ENCODE peak calls at places on chromosomes 16 and 17, in five cellular contexts. G is left lung, L is fibroblast of lung, W is tibial artery, V is pancreas. P is an unnamed sample. For H3K27me3, the result is how much of the 10 kb centered on the place peaks cover.

GRCh38 chr16:21663889-21664647 is at the start of gene OTOA:
- DNase-seq in G (peak), L (no peak), W (no peak), V (peak), P (peak)

GRCh38 chr17:65198653-65199382 is 61.6 kb downstream of the RGS9 start:
- DNase-seq in G (no peak), L (peak), W (no peak), V (no peak), P (no peak)

GRCh38 chr16:22317001-22317530 is 19.9 kb downstream of the POLR3E start:
- DNase-seq in G (no peak), L (no peak), W (no peak), V (peak), P (no peak)

GRCh38 chr17:79167486-79167885 is 92.9 kb downstream of the ENGASE start:
- DNase-seq in G (no peak), L (no peak), W (no peak), V (no peak), P (no peak)

GRCh38 chr16:65634291-65634690 is 512.4 kb upstream of the CDH11 start:
- DNase-seq in G (no peak), L (no peak), W (no peak), V (no peak), P (no peak)

GRCh38 chr17:80080081-80080480 is 21.3 kb upstream of the GAA start:
- DNase-seq in G (no peak), L (no peak), W (no peak), V (no peak), P (no peak)

GRCh38 chr16:26795184-26795583 is 271.5 kb upstream of the C16orf82 start:
- DNase-seq in G (no peak), L (no peak), W (no peak), V (no peak), P (no peak)

GRCh38 chr17:80751460-80752368 is 207.1 kb downstream of the RPTOR start:
- DNase-seq in G (no peak), L (peak), W (no peak), V (no peak), P (no peak)

GRCh38 chr16:14354561-14355351 is 275.3 kb downstream of the PARN start:
- DNase-seq in G (no peak), L (peak), W (no peak), V (no peak), P (no peak)

GRCh38 chr17:40547079-40547784 is 18.0 kb downstream of the CCR7 start:
- DNase-seq in G (no peak), L (no peak), W (peak), V (no peak), P (peak)

GRCh38 chr17:75771334-75772281 is 6.6 kb upstream of the GALK1 start:
- DNase-seq in G (no peak), L (peak), W (no peak), V (no peak), P (no peak)

GRCh38 chr17:50212121-50212843 is 10.9 kb upstream of the COL1A1 start:
- DNase-seq in G (no peak), L (peak), W (peak), V (no peak), P (no peak)

GRCh38 chr17:29561541-29562517 is 5.0 kb downstream of the ABHD15 start:
- DNase-seq in G (no peak), L (no peak), W (no peak), V (peak), P (no peak)

GRCh38 chr17:55348749-55349354 is 72.8 kb downstream of the MMD start:
- DNase-seq in G (no peak), L (peak), W (peak), V (no peak), P (peak)

GRCh38 chr17:73305845-73306836 is 5.7 kb downstream of the CDC42EP4 start:
- DNase-seq in G (no peak), L (no peak), W (no peak), V (no peak), P (no peak)

GRCh38 chr17:28576758-28577465 is at the start of gene ALDOC:
- DNase-seq in G (peak), L (peak), W (peak), V (peak), P (peak)

GRCh38 chr16:58843675-58844074 is 109.6 kb upstream of the GOT2 start:
- DNase-seq in G (no peak), L (peak), W (no peak), V (no peak), P (no peak)

GRCh38 chr16:9225527-9226316 is 134.3 kb downstream of the HAPSTR1 start:
- DNase-seq in G (no peak), L (no peak), W (no peak), V (no peak), P (no peak)

GRCh38 chr16:19418200-19418599 is 517 bp downstream of the TMC5 start:
- DNase-seq in G (no peak), L (no peak), W (no peak), V (no peak), P (no peak)

GRCh38 chr17:49435630-49436029 is 20.9 kb upstream of the PHB1 start:
- DNase-seq in G (no peak), L (no peak), W (no peak), V (no peak), P (no peak)

GRCh38 chr16:12587170-12587569 is 216.5 kb downstream of the CPPED1 start:
- DNase-seq in G (no peak), L (no peak), W (no peak), V (no peak), P (no peak)

GRCh38 chr16:85082553-85083050 is 29.7 kb downstream of the CIBAR2 start:
- DNase-seq in G (peak), L (no peak), W (no peak), V (no peak), P (no peak)

GRCh38 chr17:60305141-60305540 is 86.8 kb downstream of the USP32 start:
- DNase-seq in G (no peak), L (no peak), W (no peak), V (no peak), P (no peak)

GRCh38 chr17:64780096-64781012 is 118.2 kb upstream of the SMURF2 start:
- DNase-seq in G (peak), L (no peak), W (no peak), V (peak), P (peak)

GRCh38 chr17:80122926-80123505 is 21.6 kb downstream of the GAA start:
- DNase-seq in G (no peak), L (no peak), W (no peak), V (no peak), P (no peak)

GRCh38 chr16:69064164-69064563 is 41.3 kb upstream of the HAS3 start:
- DNase-seq in G (no peak), L (no peak), W (no peak), V (no peak), P (no peak)

GRCh38 chr17:7133424-7133823 is 18.8 kb upstream of the ASGR2 start:
- DNase-seq in G (no peak), L (no peak), W (peak), V (no peak), P (peak)

GRCh38 chr17:12790806-12791148 is 1.5 kb downstream of the ARHGAP44 start:
- DNase-seq in G (no peak), L (no peak), W (no peak), V (no peak), P (no peak)

GRCh38 chr17:12794919-12795517 is 5.7 kb downstream of the ARHGAP44 start:
- DNase-seq in G (no peak), L (no peak), W (no peak), V (no peak), P (no peak)

GRCh38 chr17:12789075-12789975 is at the start of gene ARHGAP44:
- DNase-seq in G (peak), L (peak), W (peak), V (peak), P (no peak)

DNA sequence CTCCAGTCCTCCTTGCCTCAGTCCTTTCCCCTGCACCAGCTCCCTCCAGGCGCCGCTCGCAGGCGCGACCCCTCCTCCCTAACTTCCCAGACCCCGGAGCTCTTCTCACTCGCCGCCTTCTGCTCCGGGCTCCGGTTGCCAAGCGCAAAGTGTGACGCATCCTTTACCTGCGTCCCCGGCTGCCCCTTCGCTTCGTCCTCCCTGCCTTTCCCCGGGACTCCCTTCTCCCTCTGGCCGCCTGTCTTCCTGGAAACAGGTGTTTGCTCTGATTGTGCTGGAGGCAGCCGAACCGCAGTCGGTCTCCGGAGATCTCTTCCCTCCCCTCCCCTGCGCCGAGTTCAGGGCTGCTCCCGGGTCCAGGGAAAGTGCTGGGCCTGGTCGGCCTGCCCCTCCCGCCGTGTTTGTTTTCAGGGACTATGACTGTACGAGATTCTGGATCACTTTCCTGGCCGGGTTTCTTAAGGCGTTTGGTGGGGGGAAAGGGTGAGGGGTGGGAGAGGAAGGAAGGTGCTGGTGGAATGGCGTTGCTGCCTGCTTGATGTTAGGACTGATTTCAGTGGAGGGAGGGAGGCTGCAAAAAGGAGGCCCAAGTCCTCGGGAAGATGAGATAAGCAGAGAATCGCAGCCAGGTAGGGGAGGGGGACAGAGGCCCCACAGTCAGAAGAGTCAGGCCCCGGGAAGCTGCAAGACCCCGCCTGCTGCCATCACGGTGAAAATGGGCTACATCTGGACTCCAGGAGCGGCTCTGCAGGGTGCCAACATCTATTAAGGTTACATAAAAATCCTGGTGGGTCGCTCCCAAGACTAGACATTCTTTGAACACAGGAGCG is 893 bp downstream of the ARHGAP44 start:
- DNase-seq in G (peak), L (no peak), W (no peak), V (no peak), P (no peak)
- H3K27ac ChIP-seq in G (peak), L (no peak), W (peak), V (peak), P (no peak)

DNA sequence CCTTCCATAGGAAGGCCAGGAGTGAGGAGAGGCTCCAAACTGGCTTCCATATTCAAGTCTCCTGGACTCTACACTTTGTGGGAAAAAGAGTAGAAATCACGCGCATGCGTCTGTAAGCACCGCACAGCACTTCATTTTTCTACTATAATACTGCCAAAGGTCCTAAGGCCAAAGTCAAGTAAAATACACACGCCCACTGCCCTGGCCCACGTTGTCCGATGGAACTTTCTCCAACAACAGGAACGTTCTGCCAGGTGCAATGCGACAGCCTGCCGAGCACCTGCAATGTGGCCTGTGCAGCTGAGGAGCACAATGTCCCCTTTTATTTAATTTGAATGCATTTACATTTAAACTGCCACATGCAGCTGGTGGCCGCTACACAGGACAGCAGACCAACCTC is 23.5 kb downstream of the DNASE1 start:
- DNase-seq in G (peak), L (no peak), W (no peak), V (no peak), P (no peak)
- H3K27me3 ChIP-seq in G (under half), L (under half), W (under half), V (under half), P (under half)

DNA sequence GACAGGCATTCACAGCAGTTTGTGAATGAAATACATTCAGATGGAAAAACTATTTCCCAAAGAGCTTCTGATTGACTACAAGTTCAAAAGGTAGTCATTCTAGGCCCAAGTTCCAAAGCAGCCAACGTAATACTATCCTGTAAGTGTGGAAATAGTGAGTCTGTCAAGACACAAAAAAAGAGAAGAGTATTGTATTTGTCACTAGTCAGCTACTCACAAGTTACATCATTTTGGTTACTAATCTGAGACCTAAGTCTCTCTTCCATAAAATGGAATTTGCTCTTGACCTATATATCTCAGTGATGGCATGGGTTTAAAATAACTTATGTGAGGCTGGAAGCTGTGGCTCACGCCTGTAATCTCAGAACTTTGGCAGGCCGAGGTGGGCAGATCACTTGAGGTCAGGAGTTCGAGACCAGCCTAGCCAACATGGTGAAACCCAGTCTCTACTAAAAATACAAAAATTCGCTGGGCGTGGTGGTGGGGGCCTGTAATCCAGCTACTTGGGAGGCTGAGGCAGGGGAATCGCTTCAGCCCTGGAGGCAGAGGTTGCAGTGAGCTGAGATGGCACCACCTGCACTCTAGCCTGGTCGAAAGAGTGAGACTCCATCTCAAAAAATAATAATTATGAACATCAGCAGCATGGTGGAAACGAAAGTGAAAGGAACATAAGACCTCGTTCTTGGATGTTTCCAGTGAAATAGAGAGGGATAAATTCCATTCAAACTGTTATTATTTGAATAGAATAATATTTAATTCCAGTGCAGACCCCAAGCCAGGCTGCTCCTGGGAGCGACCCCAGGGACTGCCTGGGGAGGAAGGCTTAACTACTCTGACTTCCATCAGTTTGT is 2.9 kb downstream of the CMC2 start:
- DNase-seq in G (no peak), L (peak), W (no peak), V (no peak), P (no peak)
- H3K27ac ChIP-seq in G (peak), L (peak), W (no peak), V (no peak), P (no peak)

DNA sequence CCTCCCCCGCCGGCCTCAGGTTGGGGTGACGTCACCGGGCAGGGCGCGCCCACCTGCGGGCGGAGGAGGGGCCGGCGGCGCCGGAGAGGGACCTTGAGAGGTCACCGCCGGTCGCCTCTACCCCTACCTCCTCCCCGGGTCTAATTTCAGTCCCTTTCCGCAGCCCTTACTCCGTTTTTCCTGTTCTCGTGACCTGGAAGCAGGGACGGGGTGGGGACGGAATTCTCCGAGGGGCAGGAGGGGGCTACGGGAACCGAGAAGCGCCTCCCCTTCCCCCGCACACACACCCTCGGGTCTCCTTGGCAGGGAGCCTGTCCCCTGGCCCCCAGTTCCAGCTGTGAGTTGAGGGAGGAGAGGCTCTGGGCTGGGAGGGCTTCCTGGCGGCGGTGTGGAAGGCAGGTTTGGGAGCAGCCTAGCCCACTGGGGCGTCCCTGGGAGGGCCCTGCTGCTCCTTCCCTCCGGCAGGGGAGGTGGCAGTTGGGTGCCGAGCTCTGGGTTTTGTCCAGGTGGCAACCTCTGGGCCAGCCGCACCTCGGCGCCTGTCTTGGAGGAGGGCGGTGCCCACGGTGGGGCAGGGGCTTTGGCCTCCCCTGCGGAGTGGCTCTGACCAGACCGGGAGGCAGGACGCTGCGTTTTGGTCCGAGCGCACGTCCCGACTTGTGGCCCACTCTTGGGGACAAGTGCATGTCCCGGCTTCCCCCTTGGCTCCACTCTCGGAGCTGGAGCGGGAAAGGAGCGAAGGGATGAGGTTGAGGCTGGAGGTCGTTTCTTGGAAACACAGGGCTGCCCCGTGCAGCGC is 765 bp downstream of the SYNGR3 start:
- DNase-seq in G (peak), L (no peak), W (no peak), V (peak), P (no peak)
- H3K27me3 ChIP-seq in G (under half), L (under half), W (under half), V (under half), P (under half)

GRCh38 chr16:73122604-73123386 is 74.9 kb upstream of the ZFHX3 start:
- DNase-seq in G (no peak), L (peak), W (peak), V (no peak), P (no peak)
- H3K27ac ChIP-seq in G (peak), L (peak), W (peak), V (peak), P (no peak)

DNA sequence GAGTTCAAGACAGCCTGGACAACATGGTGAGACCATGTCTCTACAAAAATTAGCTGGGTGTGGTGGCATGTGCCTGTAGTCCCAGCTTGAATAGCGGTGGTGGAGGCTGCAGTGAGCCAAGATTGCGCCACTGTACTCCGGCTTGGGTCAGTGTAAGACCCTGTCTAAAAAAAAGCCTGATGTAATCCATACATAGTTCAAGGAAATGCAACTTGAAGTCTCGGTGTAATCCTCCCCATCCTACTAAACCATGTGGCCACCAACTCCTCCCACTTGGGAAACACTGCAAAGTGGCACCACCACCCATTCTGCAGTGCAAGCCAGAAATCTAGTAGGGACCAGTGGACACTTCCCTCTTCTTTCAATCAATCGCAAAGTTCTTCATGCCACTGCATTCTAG is 5.4 kb upstream of the KPNB1 start:
- DNase-seq in G (no peak), L (peak), W (no peak), V (no peak), P (no peak)
- H3K27me3 ChIP-seq in G (under half), L (under half), W (under half), V (under half), P (under half)

DNA sequence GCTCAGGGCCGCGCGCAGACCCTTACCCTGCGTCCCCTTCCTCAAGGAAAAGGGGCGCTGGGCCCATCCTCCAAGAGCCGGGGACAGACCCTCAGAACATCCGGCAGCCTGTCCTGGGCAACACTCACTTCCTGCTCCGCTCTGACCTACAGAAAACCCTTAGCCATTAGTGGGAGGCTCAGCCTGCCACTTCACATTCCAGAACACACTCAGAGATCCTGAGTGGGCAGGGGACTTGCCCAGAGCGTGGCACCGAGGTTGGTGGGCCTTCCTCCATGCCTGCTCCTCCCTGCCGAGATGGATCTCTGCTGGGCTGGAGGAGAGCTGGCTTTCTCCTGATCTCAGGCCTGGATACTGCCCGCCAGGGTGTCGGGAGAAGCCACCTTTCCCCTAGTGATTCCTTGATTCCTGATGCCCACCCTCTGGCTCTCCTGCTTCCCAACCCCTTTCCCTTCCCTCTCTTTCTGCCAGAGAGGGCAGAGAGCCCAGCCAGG is 1.5 kb downstream of the SCARF1 start:
- DNase-seq in G (no peak), L (no peak), W (no peak), V (peak), P (no peak)
- H3K27ac ChIP-seq in G (peak), L (peak), W (no peak), V (peak), P (no peak)

DNA sequence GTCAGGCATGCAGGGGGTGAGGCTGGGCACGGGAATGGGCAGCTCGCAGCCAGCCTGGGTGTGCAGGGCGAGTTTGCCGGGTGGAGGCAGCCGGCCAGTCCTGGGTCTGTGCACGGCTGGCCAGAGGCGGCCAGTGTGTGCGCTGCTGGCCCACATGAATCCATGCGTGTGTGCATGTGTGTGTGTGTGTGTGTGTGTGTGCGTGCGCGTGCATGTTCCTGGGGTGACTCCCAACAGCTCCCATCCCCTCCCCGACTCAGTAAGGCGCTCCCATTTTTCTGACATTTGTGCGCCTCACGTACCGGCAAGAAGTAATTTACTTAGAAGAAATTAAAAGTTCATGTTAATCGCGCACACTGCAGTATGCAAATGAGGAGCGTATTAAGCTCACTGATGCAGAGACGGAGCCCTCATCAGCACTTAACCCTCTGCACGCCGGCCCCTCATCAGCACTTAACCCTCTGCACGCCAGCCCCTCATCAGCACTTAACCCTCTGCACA is 55.4 kb upstream of the ACSF3 start:
- DNase-seq in G (peak), L (no peak), W (no peak), V (peak), P (no peak)
- H3K27me3 ChIP-seq in G (half or more), L (under half), W (under half), V (under half), P (under half)

P was measured in CD4-positive, alpha-beta T cell.